ENCODE peak calls at places on chromosomes 7 and 10, in four cellular contexts. C is tibial nerve, S is GM12878, Z is esophagus muscularis mucosa. G is an unnamed sample.

GRCh38 chr10:133180192-133180914 is 20.3 kb downstream of the KNDC1 start:
- DNase-seq in Z (no peak), S (no peak), C (no peak), G (no peak)

GRCh38 chr7:73717991-73718405 is 1.5 kb downstream of the STX1A start:
- DNase-seq in S (no peak), C (no peak), Z (no peak), G (no peak)

GRCh38 chr7:38756521-38756920 is 125.3 kb upstream of the AMPH start:
- DNase-seq in S (no peak), Z (no peak), C (no peak), G (no peak)

GRCh38 chr10:92208736-92209135 is 82.1 kb downstream of the CPEB3 start:
- DNase-seq in S (no peak), Z (no peak), C (no peak), G (no peak)

GRCh38 chr10:6494934-6495592 is 85.0 kb downstream of the PRKCQ start:
- DNase-seq in C (no peak), Z (peak), S (no peak), G (no peak)

GRCh38 chr7:120675076-120675475 is 182.9 kb downstream of the TSPAN12 start:
- DNase-seq in S (no peak), C (no peak), Z (no peak), G (no peak)

GRCh38 chr7:96305915-96306314 is 16.0 kb downstream of the SLC25A13 start:
- DNase-seq in C (no peak), S (no peak), Z (no peak), G (no peak)

GRCh38 chr7:80774843-80775242 is 136.4 kb downstream of the CD36 start:
- DNase-seq in S (no peak), C (no peak), Z (no peak), G (no peak)

GRCh38 chr7:135232087-135232486 is 1.6 kb upstream of the STRA8 start:
- DNase-seq in S (no peak), Z (no peak), C (no peak), G (no peak)

GRCh38 chr10:12513775-12514663 is 164.7 kb downstream of the CAMK1D start:
- DNase-seq in Z (no peak), S (no peak), C (no peak), G (no peak)

GRCh38 chr10:123669901-123670300 is 3.7 kb downstream of the GPR26 start:
- DNase-seq in C (no peak), S (no peak), Z (no peak), G (no peak)

GRCh38 chr7:155700847-155701246 is 56.4 kb downstream of the RBM33 start:
- DNase-seq in C (no peak), Z (no peak), S (no peak), G (no peak)

GRCh38 chr10:5943536-5943935 is 33.8 kb downstream of the IL15RA start:
- DNase-seq in Z (no peak), S (no peak), C (no peak), G (no peak)

GRCh38 chr10:124701881-124702656 is 42.1 kb downstream of the FAM53B start:
- DNase-seq in Z (no peak), C (no peak), S (no peak), G (no peak)
- TF ChIP-seq EP300 in Z (no peak), C (peak), S (no peak), G (no peak)

DNA sequence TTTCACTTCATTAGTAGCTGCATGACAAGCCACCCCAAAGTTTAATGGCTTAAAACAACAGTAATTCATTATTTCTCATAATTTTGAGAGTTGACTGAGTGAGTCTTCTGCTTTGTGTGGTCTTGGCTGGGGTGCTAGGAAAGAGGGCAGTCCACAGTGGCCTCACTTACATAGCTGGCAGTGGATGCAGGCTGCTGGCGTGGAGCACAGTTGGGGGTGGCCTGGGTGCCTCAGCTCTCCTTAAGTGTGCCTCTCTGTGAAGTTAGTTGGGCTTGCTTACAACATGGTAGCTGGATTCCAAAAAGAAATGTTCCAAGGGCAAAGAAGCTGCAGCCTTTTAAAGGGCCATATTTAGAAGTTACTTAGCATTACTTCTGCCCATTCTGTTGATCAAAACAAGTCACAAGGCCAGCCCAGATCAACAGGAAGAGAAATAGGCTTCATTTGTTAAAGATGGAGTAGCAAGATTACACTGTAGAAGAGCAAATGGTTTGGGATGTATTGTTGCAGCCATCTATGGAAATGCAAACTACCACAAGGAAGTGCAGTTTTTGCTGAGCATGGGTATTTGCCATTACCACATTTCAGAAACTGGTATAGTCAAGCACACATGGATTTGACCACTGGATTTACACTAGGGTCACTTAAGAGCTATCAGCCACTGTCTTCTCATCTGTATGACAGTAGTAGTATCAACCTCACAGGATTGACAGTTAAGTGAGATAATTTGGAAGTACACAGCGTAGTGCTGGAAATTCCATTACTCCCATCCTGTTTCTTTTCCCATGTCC is 33.6 kb downstream of the ZEB1 start:
- DNase-seq in C (no peak), S (no peak), Z (no peak), G (no peak)
- TF ChIP-seq EP300 in C (no peak), S (no peak), Z (no peak), G (no peak)

GRCh38 chr7:30188806-30189205 is 54.0 kb downstream of the MTURN start:
- DNase-seq in S (no peak), Z (no peak), C (no peak), G (no peak)
- TF ChIP-seq EP300 in S (no peak), Z (no peak), C (no peak), G (no peak)

GRCh38 chr7:110724811-110725210 is 366.1 kb upstream of the LRRN3 start:
- DNase-seq in S (no peak), C (no peak), Z (no peak), G (no peak)
- TF ChIP-seq EP300 in S (no peak), C (no peak), Z (no peak), G (no peak)

GRCh38 chr7:148987010-148987750 is 41.1 kb downstream of the PDIA4 start:
- DNase-seq in S (peak), Z (peak), C (peak), G (peak)
- TF ChIP-seq EP300 in S (no peak), Z (no peak), C (peak), G (no peak)

GRCh38 chr10:62062028-62062427 is 160.5 kb downstream of the ARID5B start:
- DNase-seq in C (no peak), Z (no peak), S (no peak), G (no peak)
- TF ChIP-seq EP300 in C (no peak), Z (no peak), S (no peak), G (no peak)